ENCODE peak calls at places on chromosome 20, in six cellular contexts. One of them, this sample, is unnamed.

GRCh38 chr20:10897341-10897740 is 223.5 kb upstream of the JAG1 start:
- DNase-seq in foreskin fibroblast: no peak
- DNase-seq in cardiac muscle cell: no peak
- DNase-seq in lung: no peak
- DNase-seq in fibroblast of mammary gland: no peak
- DNase-seq in heart left ventricle: no peak
- DNase-seq in this sample: peak

GRCh38 chr20:20073851-20074252 is 21.5 kb downstream of the CFAP61 start:
- DNase-seq in foreskin fibroblast: no peak
- DNase-seq in lung: no peak
- DNase-seq in fibroblast of mammary gland: no peak
- DNase-seq in cardiac muscle cell: no peak
- DNase-seq in heart left ventricle: no peak
- DNase-seq in this sample: no peak

GRCh38 chr20:14764511-14765369 is 427.3 kb upstream of the FLRT3 start:
- DNase-seq in lung: peak
- DNase-seq in fibroblast of mammary gland: no peak
- DNase-seq in heart left ventricle: no peak
- DNase-seq in foreskin fibroblast: no peak
- DNase-seq in cardiac muscle cell: no peak
- DNase-seq in this sample: peak

GRCh38 chr20:2798814-2799213 is 1.6 kb downstream of the CPXM1 start:
- DNase-seq in cardiac muscle cell: peak
- DNase-seq in foreskin fibroblast: no peak
- DNase-seq in fibroblast of mammary gland: peak
- DNase-seq in lung: no peak
- DNase-seq in heart left ventricle: no peak
- DNase-seq in this sample: no peak

GRCh38 chr20:58697201-58697866 is 4.7 kb downstream of the NPEPL1 start:
- DNase-seq in fibroblast of mammary gland: no peak
- DNase-seq in foreskin fibroblast: no peak
- DNase-seq in heart left ventricle: no peak
- DNase-seq in lung: no peak
- DNase-seq in cardiac muscle cell: no peak
- DNase-seq in this sample: peak

GRCh38 chr20:1528811-1529210 is 28.7 kb downstream of the SIRPD start:
- DNase-seq in fibroblast of mammary gland: peak
- DNase-seq in lung: no peak
- DNase-seq in foreskin fibroblast: peak
- DNase-seq in heart left ventricle: no peak
- DNase-seq in cardiac muscle cell: peak
- DNase-seq in this sample: peak

GRCh38 chr20:48360338-48360698 is 467.5 kb downstream of the PREX1 start:
- DNase-seq in cardiac muscle cell: no peak
- DNase-seq in fibroblast of mammary gland: no peak
- DNase-seq in lung: no peak
- DNase-seq in foreskin fibroblast: no peak
- DNase-seq in heart left ventricle: no peak
- DNase-seq in this sample: no peak

GRCh38 chr20:45358282-45359068 is 4.5 kb upstream of the SYS1 start:
- DNase-seq in foreskin fibroblast: peak
- DNase-seq in cardiac muscle cell: peak
- DNase-seq in lung: peak
- DNase-seq in fibroblast of mammary gland: peak
- DNase-seq in heart left ventricle: peak
- DNase-seq in this sample: no peak

GRCh38 chr20:35619196-35620095 is 3.8 kb downstream of the SPAG4 start:
- DNase-seq in cardiac muscle cell: peak
- DNase-seq in heart left ventricle: peak
- DNase-seq in foreskin fibroblast: peak
- DNase-seq in fibroblast of mammary gland: peak
- DNase-seq in lung: peak
- DNase-seq in this sample: peak

GRCh38 chr20:21133404-21133803 is 7.5 kb downstream of the KIZ start:
- DNase-seq in cardiac muscle cell: no peak
- DNase-seq in heart left ventricle: no peak
- DNase-seq in fibroblast of mammary gland: no peak
- DNase-seq in foreskin fibroblast: no peak
- DNase-seq in lung: no peak
- DNase-seq in this sample: no peak

GRCh38 chr20:9270831-9271230 is 201.9 kb downstream of the PLCB4 start:
- DNase-seq in cardiac muscle cell: peak
- DNase-seq in fibroblast of mammary gland: peak
- DNase-seq in lung: no peak
- DNase-seq in heart left ventricle: no peak
- DNase-seq in foreskin fibroblast: peak
- DNase-seq in this sample: peak

GRCh38 chr20:20487811-20488210 is 119.9 kb downstream of the INSM1 start:
- DNase-seq in foreskin fibroblast: no peak
- DNase-seq in lung: no peak
- DNase-seq in cardiac muscle cell: no peak
- DNase-seq in fibroblast of mammary gland: no peak
- DNase-seq in heart left ventricle: no peak
- DNase-seq in this sample: peak

GRCh38 chr20:39939241-39939865 is 749.7 kb downstream of the MAFB start:
- DNase-seq in foreskin fibroblast: no peak
- DNase-seq in lung: no peak
- DNase-seq in cardiac muscle cell: no peak
- DNase-seq in fibroblast of mammary gland: no peak
- DNase-seq in heart left ventricle: no peak
- DNase-seq in this sample: no peak

GRCh38 chr20:40532103-40532502 is 156.9 kb downstream of the MAFB start:
- DNase-seq in foreskin fibroblast: no peak
- DNase-seq in heart left ventricle: no peak
- DNase-seq in cardiac muscle cell: peak
- DNase-seq in fibroblast of mammary gland: peak
- DNase-seq in lung: no peak
- DNase-seq in this sample: peak

GRCh38 chr20:41483553-41483930 is 116.9 kb upstream of the EMILIN3 start:
- DNase-seq in foreskin fibroblast: peak
- DNase-seq in cardiac muscle cell: no peak
- DNase-seq in lung: no peak
- DNase-seq in fibroblast of mammary gland: no peak
- DNase-seq in heart left ventricle: no peak
- DNase-seq in this sample: no peak

GRCh38 chr20:63554361-63555278 is 661 bp downstream of the FNDC11 start:
- DNase-seq in lung: no peak
- DNase-seq in heart left ventricle: no peak
- DNase-seq in foreskin fibroblast: no peak
- DNase-seq in fibroblast of mammary gland: no peak
- DNase-seq in cardiac muscle cell: no peak
- DNase-seq in this sample: no peak

GRCh38 chr20:31704225-31705119 is 18.2 kb downstream of the BCL2L1 start:
- DNase-seq in cardiac muscle cell: peak
- DNase-seq in foreskin fibroblast: peak
- DNase-seq in heart left ventricle: peak
- DNase-seq in fibroblast of mammary gland: no peak
- DNase-seq in lung: peak
- DNase-seq in this sample: peak

GRCh38 chr20:63081351-63081750 is 74.6 kb upstream of the BHLHE23 start:
- DNase-seq in lung: no peak
- DNase-seq in fibroblast of mammary gland: no peak
- DNase-seq in cardiac muscle cell: no peak
- DNase-seq in foreskin fibroblast: no peak
- DNase-seq in heart left ventricle: no peak
- DNase-seq in this sample: no peak

GRCh38 chr20:42366626-42367025 is 748.4 kb upstream of the CHD6 start:
- DNase-seq in lung: no peak
- DNase-seq in heart left ventricle: no peak
- DNase-seq in fibroblast of mammary gland: no peak
- DNase-seq in foreskin fibroblast: no peak
- DNase-seq in cardiac muscle cell: no peak
- DNase-seq in this sample: no peak

GRCh38 chr20:39112196-39112743 is 150.1 kb downstream of the DHX35 start:
- DNase-seq in heart left ventricle: peak
- DNase-seq in foreskin fibroblast: peak
- DNase-seq in fibroblast of mammary gland: peak
- DNase-seq in lung: no peak
- DNase-seq in cardiac muscle cell: peak
- DNase-seq in this sample: peak

GRCh38 chr20:63572788-63573738 is 976 bp downstream of the HELZ2 start:
- DNase-seq in lung: no peak
- DNase-seq in fibroblast of mammary gland: no peak
- DNase-seq in heart left ventricle: no peak
- DNase-seq in cardiac muscle cell: no peak
- DNase-seq in foreskin fibroblast: no peak
- DNase-seq in this sample: no peak

GRCh38 chr20:1935696-1936366 is 40.6 kb downstream of the SIRPA start:
- DNase-seq in fibroblast of mammary gland: no peak
- DNase-seq in lung: no peak
- DNase-seq in cardiac muscle cell: peak
- DNase-seq in foreskin fibroblast: no peak
- DNase-seq in heart left ventricle: peak
- DNase-seq in this sample: no peak

GRCh38 chr20:49610701-49611538 is 43.0 kb upstream of the PTGIS start:
- DNase-seq in lung: peak
- DNase-seq in foreskin fibroblast: no peak
- DNase-seq in heart left ventricle: peak
- DNase-seq in cardiac muscle cell: peak
- DNase-seq in fibroblast of mammary gland: no peak
- DNase-seq in this sample: peak
- H3K4me3 ChIP-seq in lung: no peak
- H3K4me3 ChIP-seq in foreskin fibroblast: peak
- H3K4me3 ChIP-seq in heart left ventricle: peak
- H3K4me3 ChIP-seq in cardiac muscle cell: no peak
- H3K4me3 ChIP-seq in fibroblast of mammary gland: no peak
- H3K4me3 ChIP-seq in this sample: no peak

DNA sequence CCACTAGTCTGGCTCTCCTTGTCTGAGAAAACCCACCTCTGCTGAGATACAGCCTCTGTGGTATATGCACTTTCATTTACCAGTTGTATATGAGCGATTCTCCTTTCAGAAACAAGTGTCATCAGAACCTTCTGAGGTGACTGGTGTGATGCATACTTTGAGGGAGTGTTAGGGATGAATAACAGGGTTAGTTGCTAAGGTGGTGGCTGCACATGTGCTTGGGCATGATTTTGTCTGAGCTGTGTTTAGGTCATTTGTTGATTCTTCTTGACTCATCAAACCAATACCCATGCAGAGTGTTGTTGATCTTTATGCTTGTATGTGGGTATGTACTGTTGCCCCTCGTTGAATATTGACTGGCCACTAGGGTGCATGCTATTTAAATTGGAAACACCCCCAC is 25.7 kb downstream of the DTD1 start:
- DNase-seq in cardiac muscle cell: no peak
- DNase-seq in fibroblast of mammary gland: peak
- DNase-seq in lung: no peak
- DNase-seq in foreskin fibroblast: peak
- DNase-seq in heart left ventricle: no peak
- DNase-seq in this sample: peak
- TF ChIP-seq CTCF in cardiac muscle cell: no peak
- TF ChIP-seq CTCF in fibroblast of mammary gland: no peak
- TF ChIP-seq CTCF in lung: no peak
- TF ChIP-seq CTCF in foreskin fibroblast: no peak
- TF ChIP-seq CTCF in heart left ventricle: no peak
- TF ChIP-seq CTCF in this sample: no peak

GRCh38 chr20:49671429-49671828 is 42.2 kb downstream of the B4GALT5 start:
- DNase-seq in heart left ventricle: no peak
- DNase-seq in lung: no peak
- DNase-seq in cardiac muscle cell: no peak
- DNase-seq in foreskin fibroblast: no peak
- DNase-seq in fibroblast of mammary gland: no peak
- DNase-seq in this sample: no peak

GRCh38 chr20:49666906-49667305 is 46.8 kb downstream of the B4GALT5 start:
- DNase-seq in heart left ventricle: no peak
- DNase-seq in foreskin fibroblast: no peak
- DNase-seq in lung: no peak
- DNase-seq in cardiac muscle cell: no peak
- DNase-seq in fibroblast of mammary gland: no peak
- DNase-seq in this sample: no peak

GRCh38 chr20:49672109-49672681 is 41.5 kb downstream of the B4GALT5 start:
- DNase-seq in heart left ventricle: no peak
- DNase-seq in fibroblast of mammary gland: no peak
- DNase-seq in lung: no peak
- DNase-seq in foreskin fibroblast: no peak
- DNase-seq in cardiac muscle cell: no peak
- DNase-seq in this sample: no peak

GRCh38 chr20:49668181-49668877 is 45.3 kb downstream of the B4GALT5 start:
- DNase-seq in foreskin fibroblast: no peak
- DNase-seq in fibroblast of mammary gland: no peak
- DNase-seq in cardiac muscle cell: no peak
- DNase-seq in lung: no peak
- DNase-seq in heart left ventricle: peak
- DNase-seq in this sample: no peak

DNA sequence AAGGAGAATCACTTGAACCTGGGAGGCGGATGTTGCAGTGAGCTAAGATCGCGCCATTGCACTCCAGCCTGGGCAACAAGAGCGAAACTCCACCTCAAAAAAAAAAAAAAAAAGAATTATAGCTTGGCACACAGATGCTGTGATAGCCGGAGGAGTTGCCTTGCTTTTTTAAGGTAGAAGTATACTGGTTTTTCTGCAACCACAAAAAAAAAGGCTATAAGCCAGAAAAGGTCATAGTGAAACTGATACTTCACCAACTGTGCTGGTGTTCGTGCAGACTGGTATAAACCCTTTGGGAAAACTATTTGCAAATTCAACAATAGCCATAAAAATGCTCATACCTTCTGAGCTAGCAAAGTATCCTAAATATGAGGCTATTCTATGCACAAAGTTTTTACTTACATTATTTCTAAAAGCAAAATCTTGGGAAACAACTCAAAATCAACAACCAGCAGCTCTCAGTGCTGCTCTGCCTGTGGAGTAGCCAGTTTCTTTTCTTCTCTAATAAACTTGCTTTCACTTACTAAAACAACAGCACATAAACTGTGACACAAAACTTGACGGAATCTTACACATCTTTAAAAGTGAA is 44.0 kb downstream of the B4GALT5 start:
- DNase-seq in fibroblast of mammary gland: no peak
- DNase-seq in lung: no peak
- DNase-seq in heart left ventricle: no peak
- DNase-seq in cardiac muscle cell: no peak
- DNase-seq in foreskin fibroblast: no peak
- DNase-seq in this sample: no peak
- H3K4me3 ChIP-seq in fibroblast of mammary gland: no peak
- H3K4me3 ChIP-seq in lung: no peak
- H3K4me3 ChIP-seq in heart left ventricle: no peak
- H3K4me3 ChIP-seq in cardiac muscle cell: no peak
- H3K4me3 ChIP-seq in foreskin fibroblast: no peak
- H3K4me3 ChIP-seq in this sample: no peak

DNA sequence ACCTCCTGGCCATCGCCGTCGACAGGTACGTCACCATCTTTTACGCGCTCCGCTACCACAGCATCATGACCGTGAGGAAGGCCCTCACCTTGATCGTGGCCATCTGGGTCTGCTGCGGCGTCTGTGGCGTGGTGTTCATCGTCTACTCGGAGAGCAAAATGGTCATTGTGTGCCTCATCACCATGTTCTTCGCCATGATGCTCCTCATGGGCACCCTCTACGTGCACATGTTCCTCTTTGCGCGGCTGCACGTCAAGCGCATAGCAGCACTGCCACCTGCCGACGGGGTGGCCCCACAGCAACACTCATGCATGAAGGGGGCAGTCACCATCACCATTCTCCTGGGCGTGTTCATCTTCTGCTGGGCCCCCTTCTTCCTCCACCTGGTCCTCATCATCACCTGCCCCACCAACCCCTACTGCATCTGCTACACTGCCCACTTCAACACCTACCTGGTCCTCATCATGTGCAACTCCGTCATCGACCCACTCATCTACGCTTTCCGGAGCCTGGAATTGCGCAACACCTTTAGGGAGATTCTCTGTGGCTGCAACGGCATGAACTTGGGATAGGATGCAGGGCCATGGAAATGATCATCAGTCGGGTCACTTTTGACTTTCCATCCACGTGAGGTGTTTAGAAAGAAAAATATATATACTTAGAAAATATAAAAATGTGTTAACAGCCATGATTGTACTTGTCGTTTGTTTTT is 868 bp downstream of the MC3R start:
- DNase-seq in cardiac muscle cell: peak
- DNase-seq in heart left ventricle: no peak
- DNase-seq in lung: no peak
- DNase-seq in foreskin fibroblast: no peak
- DNase-seq in fibroblast of mammary gland: peak
- DNase-seq in this sample: peak
- TF ChIP-seq CTCF in cardiac muscle cell: no peak
- TF ChIP-seq CTCF in heart left ventricle: no peak
- TF ChIP-seq CTCF in lung: no peak
- TF ChIP-seq CTCF in foreskin fibroblast: peak
- TF ChIP-seq CTCF in fibroblast of mammary gland: peak
- TF ChIP-seq CTCF in this sample: peak